ENCODE peak calls at places on chromosomes 3 and 15, in five cellular contexts. One of them, this sample, is unnamed.

GRCh38 chr3:175238848-175239247 is 379.7 kb downstream of the NAALADL2 start:
- DNase-seq in IMR-90: no peak
- DNase-seq in mesenchymal stem cell: no peak
- DNase-seq in mesendoderm: no peak
- DNase-seq in neuronal stem cell: no peak
- DNase-seq in this sample: no peak

GRCh38 chr15:58770519-58770856 is 614 bp upstream of the MINDY2 start:
- DNase-seq in neuronal stem cell: no peak
- DNase-seq in IMR-90: peak
- DNase-seq in mesenchymal stem cell: peak
- DNase-seq in mesendoderm: no peak
- DNase-seq in this sample: no peak

GRCh38 chr15:88467935-88468528 is 524 bp downstream of the MRPS11 start:
- DNase-seq in mesenchymal stem cell: peak
- DNase-seq in mesendoderm: peak
- DNase-seq in neuronal stem cell: no peak
- DNase-seq in IMR-90: peak
- DNase-seq in this sample: peak

GRCh38 chr15:68888419-68888818 is 41.9 kb upstream of the SPESP1 start:
- DNase-seq in mesendoderm: peak
- DNase-seq in IMR-90: no peak
- DNase-seq in mesenchymal stem cell: no peak
- DNase-seq in neuronal stem cell: no peak
- DNase-seq in this sample: no peak

GRCh38 chr15:63872759-63873510 is 39.2 kb upstream of the HERC1 start:
- DNase-seq in IMR-90: peak
- DNase-seq in mesenchymal stem cell: peak
- DNase-seq in neuronal stem cell: no peak
- DNase-seq in mesendoderm: peak
- DNase-seq in this sample: no peak

GRCh38 chr3:53255360-53255774 is 455 bp downstream of the TKT start:
- DNase-seq in neuronal stem cell: no peak
- DNase-seq in IMR-90: no peak
- DNase-seq in mesendoderm: no peak
- DNase-seq in mesenchymal stem cell: peak
- DNase-seq in this sample: no peak

GRCh38 chr3:70000028-70000410 is 486 bp downstream of the SAMMSON start:
- DNase-seq in mesenchymal stem cell: peak
- DNase-seq in IMR-90: no peak
- DNase-seq in mesendoderm: no peak
- DNase-seq in neuronal stem cell: no peak
- DNase-seq in this sample: no peak

GRCh38 chr3:114902691-114903101 is 244.4 kb downstream of the ZBTB20 start:
- DNase-seq in neuronal stem cell: peak
- DNase-seq in IMR-90: peak
- DNase-seq in mesenchymal stem cell: peak
- DNase-seq in mesendoderm: peak
- DNase-seq in this sample: no peak

GRCh38 chr15:61715082-61715481 is 345.2 kb downstream of the VPS13C start:
- DNase-seq in mesendoderm: no peak
- DNase-seq in IMR-90: no peak
- DNase-seq in neuronal stem cell: no peak
- DNase-seq in mesenchymal stem cell: no peak
- DNase-seq in this sample: no peak

GRCh38 chr15:33852570-33852969 is 115.7 kb upstream of the CHRM5 start:
- DNase-seq in neuronal stem cell: no peak
- DNase-seq in mesendoderm: peak
- DNase-seq in mesenchymal stem cell: peak
- DNase-seq in IMR-90: peak
- DNase-seq in this sample: no peak

GRCh38 chr15:52427804-52428203 is 100.9 kb downstream of the MYO5A start:
- DNase-seq in neuronal stem cell: no peak
- DNase-seq in IMR-90: peak
- DNase-seq in mesenchymal stem cell: peak
- DNase-seq in mesendoderm: peak
- DNase-seq in this sample: no peak

GRCh38 chr3:117531078-117531477 is 821.5 kb downstream of the TUSC7 start:
- DNase-seq in neuronal stem cell: no peak
- DNase-seq in mesenchymal stem cell: no peak
- DNase-seq in mesendoderm: no peak
- DNase-seq in IMR-90: no peak
- DNase-seq in this sample: no peak

GRCh38 chr3:64533565-64534317 is 154.1 kb downstream of the ADAMTS9 start:
- DNase-seq in IMR-90: peak
- DNase-seq in mesendoderm: peak
- DNase-seq in mesenchymal stem cell: peak
- DNase-seq in neuronal stem cell: peak
- DNase-seq in this sample: peak

GRCh38 chr3:46112984-46113383 is 85.7 kb upstream of the XCR1 start:
- DNase-seq in neuronal stem cell: no peak
- DNase-seq in mesenchymal stem cell: no peak
- DNase-seq in mesendoderm: no peak
- DNase-seq in IMR-90: peak
- DNase-seq in this sample: no peak

GRCh38 chr15:100721758-100722550 is 119.6 kb downstream of the ASB7 start:
- DNase-seq in neuronal stem cell: no peak
- DNase-seq in mesendoderm: no peak
- DNase-seq in mesenchymal stem cell: peak
- DNase-seq in IMR-90: peak
- DNase-seq in this sample: peak

GRCh38 chr3:172739462-172739861 is 11.1 kb upstream of the ECT2 start:
- DNase-seq in neuronal stem cell: no peak
- DNase-seq in IMR-90: no peak
- DNase-seq in mesenchymal stem cell: no peak
- DNase-seq in mesendoderm: no peak
- DNase-seq in this sample: no peak

GRCh38 chr3:194257030-194257657 is 94.0 kb downstream of the CPN2 start:
- DNase-seq in IMR-90: no peak
- DNase-seq in mesendoderm: no peak
- DNase-seq in mesenchymal stem cell: no peak
- DNase-seq in neuronal stem cell: no peak
- DNase-seq in this sample: no peak

GRCh38 chr15:80773122-80773551 is 6.0 kb upstream of the CEMIP start:
- DNase-seq in IMR-90: peak
- DNase-seq in mesenchymal stem cell: no peak
- DNase-seq in mesendoderm: no peak
- DNase-seq in neuronal stem cell: no peak
- DNase-seq in this sample: no peak

GRCh38 chr3:169812844-169813677 is at the start of the genes LRRC34 and LRRIQ4:
- DNase-seq in neuronal stem cell: peak
- DNase-seq in mesendoderm: peak
- DNase-seq in mesenchymal stem cell: peak
- DNase-seq in IMR-90: peak
- DNase-seq in this sample: no peak

GRCh38 chr3:43005253-43005652 is 26.1 kb downstream of the GASK1A start:
- DNase-seq in mesenchymal stem cell: no peak
- DNase-seq in neuronal stem cell: no peak
- DNase-seq in mesendoderm: no peak
- DNase-seq in IMR-90: no peak
- DNase-seq in this sample: no peak

GRCh38 chr3:187943677-187944390 is 198.6 kb upstream of the BCL6 start:
- DNase-seq in mesenchymal stem cell: no peak
- DNase-seq in IMR-90: peak
- DNase-seq in mesendoderm: peak
- DNase-seq in neuronal stem cell: no peak
- DNase-seq in this sample: no peak

GRCh38 chr15:65082303-65082958 is 5.9 kb downstream of the KBTBD13 start:
- DNase-seq in mesenchymal stem cell: no peak
- DNase-seq in mesendoderm: peak
- DNase-seq in IMR-90: no peak
- DNase-seq in neuronal stem cell: no peak
- DNase-seq in this sample: no peak

GRCh38 chr3:2655229-2655701 is 454.9 kb downstream of the IL5RA start:
- DNase-seq in neuronal stem cell: no peak
- DNase-seq in IMR-90: peak
- DNase-seq in mesenchymal stem cell: peak
- DNase-seq in mesendoderm: no peak
- DNase-seq in this sample: no peak

GRCh38 chr15:74209997-74210573 is 7.5 kb upstream of the STRA6 start:
- DNase-seq in mesendoderm: no peak
- DNase-seq in neuronal stem cell: no peak
- DNase-seq in mesenchymal stem cell: peak
- DNase-seq in IMR-90: peak
- DNase-seq in this sample: no peak

GRCh38 chr3:67943546-67943945 is 289.1 kb upstream of the SUCLG2 start:
- DNase-seq in mesenchymal stem cell: no peak
- DNase-seq in IMR-90: no peak
- DNase-seq in neuronal stem cell: no peak
- DNase-seq in mesendoderm: no peak
- DNase-seq in this sample: no peak

GRCh38 chr15:36843822-36844221 is 256.5 kb downstream of the MEIS2 start:
- DNase-seq in neuronal stem cell: no peak
- DNase-seq in mesenchymal stem cell: no peak
- DNase-seq in mesendoderm: no peak
- DNase-seq in IMR-90: no peak
- DNase-seq in this sample: no peak

GRCh38 chr3:59660376-59660775 is 610.6 kb upstream of the CFAP20DC start:
- DNase-seq in mesenchymal stem cell: peak
- DNase-seq in IMR-90: peak
- DNase-seq in mesendoderm: no peak
- DNase-seq in neuronal stem cell: no peak
- DNase-seq in this sample: no peak

GRCh38 chr3:134929976-134930375 is 134.9 kb downstream of the EPHB1 start:
- DNase-seq in IMR-90: no peak
- DNase-seq in neuronal stem cell: no peak
- DNase-seq in mesenchymal stem cell: no peak
- DNase-seq in mesendoderm: no peak
- DNase-seq in this sample: no peak

GRCh38 chr3:42600958-42601675 is 631 bp downstream of the NKTR start:
- DNase-seq in IMR-90: peak
- DNase-seq in mesenchymal stem cell: peak
- DNase-seq in mesendoderm: peak
- DNase-seq in neuronal stem cell: no peak
- DNase-seq in this sample: peak

GRCh38 chr15:89984421-89985010 is 16.6 kb upstream of the ZNF710 start:
- DNase-seq in neuronal stem cell: no peak
- DNase-seq in IMR-90: no peak
- DNase-seq in mesendoderm: no peak
- DNase-seq in mesenchymal stem cell: no peak
- DNase-seq in this sample: no peak

GRCh38 chr15:89984001-89984400 is 17.1 kb upstream of the ZNF710 start:
- DNase-seq in neuronal stem cell: no peak
- DNase-seq in mesendoderm: no peak
- DNase-seq in mesenchymal stem cell: no peak
- DNase-seq in IMR-90: no peak
- DNase-seq in this sample: no peak

GRCh38 chr15:89978914-89979313 is 22.2 kb upstream of the ZNF710 start:
- DNase-seq in neuronal stem cell: no peak
- DNase-seq in IMR-90: no peak
- DNase-seq in mesendoderm: no peak
- DNase-seq in mesenchymal stem cell: no peak
- DNase-seq in this sample: no peak

GRCh38 chr15:89982315-89983055 is 18.6 kb upstream of the ZNF710 start:
- DNase-seq in IMR-90: no peak
- DNase-seq in mesendoderm: no peak
- DNase-seq in neuronal stem cell: no peak
- DNase-seq in mesenchymal stem cell: no peak
- DNase-seq in this sample: no peak
- H3K4ac ChIP-seq in IMR-90: no peak
- H3K4ac ChIP-seq in mesendoderm: no peak
- H3K4ac ChIP-seq in neuronal stem cell: no peak
- H3K4ac ChIP-seq in mesenchymal stem cell: no peak
- H3K4ac ChIP-seq in this sample: no peak

GRCh38 chr15:75775296-75776074 is 62.8 kb upstream of the CSPG4 start:
- DNase-seq in neuronal stem cell: no peak
- DNase-seq in mesenchymal stem cell: peak
- DNase-seq in mesendoderm: peak
- DNase-seq in IMR-90: no peak
- DNase-seq in this sample: no peak
- H3K4ac ChIP-seq in neuronal stem cell: no peak
- H3K4ac ChIP-seq in mesenchymal stem cell: no peak
- H3K4ac ChIP-seq in mesendoderm: no peak
- H3K4ac ChIP-seq in IMR-90: peak
- H3K4ac ChIP-seq in this sample: no peak

DNA sequence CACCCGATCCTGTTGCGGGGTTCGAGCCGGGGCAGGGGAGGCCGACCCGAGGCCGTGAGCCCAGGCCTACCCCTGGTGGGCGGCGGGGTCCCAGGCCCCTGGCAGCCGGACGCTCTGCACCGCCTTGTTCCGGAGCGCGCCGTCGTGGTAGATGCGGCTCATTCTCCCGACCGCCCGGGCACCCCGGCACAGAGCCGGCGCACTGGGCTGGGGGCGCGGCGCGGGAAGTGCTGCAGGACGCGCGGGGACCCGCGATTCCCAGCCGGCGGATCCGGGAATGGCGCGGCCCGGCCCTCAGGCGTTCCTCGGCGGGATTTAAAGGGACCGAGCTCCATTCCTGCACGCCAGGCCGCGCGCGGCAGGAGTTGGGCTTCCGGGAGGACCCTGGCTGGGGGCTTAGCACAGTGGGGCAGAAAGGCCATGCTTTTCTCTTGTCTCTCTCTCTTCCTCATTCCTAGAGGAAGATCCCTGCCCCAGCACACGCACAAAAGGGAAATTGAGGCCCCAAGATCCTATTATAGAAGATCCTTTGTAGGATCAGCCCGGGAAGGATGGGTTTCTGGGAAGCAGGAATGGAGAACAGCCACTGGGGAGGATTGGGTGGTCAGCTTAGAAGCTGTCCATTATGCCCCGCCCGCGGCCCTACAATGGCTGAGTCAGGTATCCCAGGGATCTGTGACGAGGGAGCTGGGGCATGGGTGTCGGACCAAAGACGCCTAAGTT is at the start of gene ARPIN:
- DNase-seq in mesendoderm: peak
- DNase-seq in neuronal stem cell: peak
- DNase-seq in mesenchymal stem cell: peak
- DNase-seq in IMR-90: peak
- DNase-seq in this sample: no peak
- H3K4ac ChIP-seq in mesendoderm: peak
- H3K4ac ChIP-seq in neuronal stem cell: peak
- H3K4ac ChIP-seq in mesenchymal stem cell: no peak
- H3K4ac ChIP-seq in IMR-90: peak
- H3K4ac ChIP-seq in this sample: no peak

GRCh38 chr15:40694706-40695468 is at the start of gene RAD51:
- DNase-seq in IMR-90: peak
- DNase-seq in mesendoderm: peak
- DNase-seq in neuronal stem cell: peak
- DNase-seq in mesenchymal stem cell: peak
- DNase-seq in this sample: peak
- H3K4ac ChIP-seq in IMR-90: peak
- H3K4ac ChIP-seq in mesendoderm: peak
- H3K4ac ChIP-seq in neuronal stem cell: peak
- H3K4ac ChIP-seq in mesenchymal stem cell: peak
- H3K4ac ChIP-seq in this sample: peak